ENCODE peak calls at places on chromosomes 2 and 18, in five cellular contexts. One of them, this sample, is unnamed.

GRCh38 chr2:191935247-191935646 is 88.4 kb upstream of the CAVIN2 start:
- DNase-seq in NCI-H1105: peak; percentile 51
- DNase-seq in ELR: no peak
- DNase-seq in astrocyte: no peak
- DNase-seq in LoVo: no peak
- DNase-seq in this sample: peak; percentile 36

GRCh38 chr18:48887905-48888531 is 62.7 kb downstream of the SMAD7 start:
- DNase-seq in ELR: no peak
- DNase-seq in NCI-H1105: no peak
- DNase-seq in LoVo: no peak
- DNase-seq in astrocyte: no peak
- DNase-seq in this sample: no peak

GRCh38 chr2:106232633-106233032 is 38.5 kb upstream of the UXS1 start:
- DNase-seq in LoVo: no peak
- DNase-seq in ELR: no peak
- DNase-seq in NCI-H1105: no peak
- DNase-seq in astrocyte: no peak
- DNase-seq in this sample: no peak

GRCh38 chr18:39594206-39594605 is 2028.6 kb upstream of the CELF4 start:
- DNase-seq in astrocyte: no peak
- DNase-seq in ELR: no peak
- DNase-seq in LoVo: no peak
- DNase-seq in NCI-H1105: no peak
- DNase-seq in this sample: no peak

GRCh38 chr2:237126519-237126918 is 40.8 kb downstream of the COPS8 start:
- DNase-seq in ELR: no peak
- DNase-seq in astrocyte: no peak
- DNase-seq in NCI-H1105: no peak
- DNase-seq in LoVo: no peak
- DNase-seq in this sample: no peak

GRCh38 chr2:158990397-158991209 is 22.2 kb downstream of the TANC1 start:
- DNase-seq in ELR: peak; percentile 98
- DNase-seq in astrocyte: peak; percentile 100
- DNase-seq in NCI-H1105: no peak
- DNase-seq in LoVo: peak; percentile 24
- DNase-seq in this sample: no peak

GRCh38 chr18:49444599-49444998 is 15.8 kb downstream of the DYM start:
- DNase-seq in astrocyte: no peak
- DNase-seq in LoVo: no peak
- DNase-seq in ELR: no peak
- DNase-seq in NCI-H1105: no peak
- DNase-seq in this sample: no peak

GRCh38 chr2:95531254-95531771 is 46.8 kb upstream of the TRIM43B start:
- DNase-seq in NCI-H1105: no peak
- DNase-seq in ELR: no peak
- DNase-seq in astrocyte: peak; percentile 63
- DNase-seq in LoVo: no peak
- DNase-seq in this sample: no peak

GRCh38 chr18:2981212-2981728 is 31.7 kb downstream of the LPIN2 start:
- DNase-seq in astrocyte: peak; percentile 87
- DNase-seq in LoVo: peak; percentile 73
- DNase-seq in ELR: peak; percentile 95
- DNase-seq in NCI-H1105: no peak
- DNase-seq in this sample: no peak

GRCh38 chr2:159549234-159549633 is 67.1 kb downstream of the BAZ2B start:
- DNase-seq in ELR: peak; percentile 57
- DNase-seq in NCI-H1105: no peak
- DNase-seq in astrocyte: peak; percentile 38
- DNase-seq in LoVo: no peak
- DNase-seq in this sample: no peak

GRCh38 chr18:21851327-21851961 is 110.9 kb downstream of the MIB1 start:
- DNase-seq in NCI-H1105: no peak
- DNase-seq in LoVo: no peak
- DNase-seq in ELR: peak; percentile 13
- DNase-seq in astrocyte: no peak
- DNase-seq in this sample: no peak

GRCh38 chr2:67457699-67458098 is 60.6 kb downstream of the ETAA1 start:
- DNase-seq in ELR: no peak
- DNase-seq in astrocyte: no peak
- DNase-seq in NCI-H1105: no peak
- DNase-seq in LoVo: no peak
- DNase-seq in this sample: no peak

GRCh38 chr2:153823880-153824279 is 47.8 kb upstream of the GALNT13 start:
- DNase-seq in NCI-H1105: no peak
- DNase-seq in ELR: peak; percentile 0
- DNase-seq in LoVo: peak; percentile 4
- DNase-seq in astrocyte: peak; percentile 0
- DNase-seq in this sample: no peak

GRCh38 chr2:64062840-64063239 is 43.6 kb upstream of the VPS54 start:
- DNase-seq in ELR: peak; percentile 40
- DNase-seq in astrocyte: peak; percentile 63
- DNase-seq in LoVo: peak; percentile 20
- DNase-seq in NCI-H1105: no peak
- DNase-seq in this sample: no peak

GRCh38 chr2:165239230-165239629 is at the start of gene SCN2A:
- DNase-seq in astrocyte: peak; percentile 46
- DNase-seq in LoVo: peak; percentile 32
- DNase-seq in ELR: peak; percentile 69
- DNase-seq in NCI-H1105: peak; percentile 59
- DNase-seq in this sample: peak; percentile 52

GRCh38 chr2:67997528-67998267 is 65.1 kb downstream of the C1D start:
- DNase-seq in LoVo: no peak
- DNase-seq in ELR: peak; percentile 96
- DNase-seq in astrocyte: peak; percentile 68
- DNase-seq in NCI-H1105: no peak
- DNase-seq in this sample: no peak

GRCh38 chr2:158914066-158914465 is 54.4 kb upstream of the TANC1 start:
- DNase-seq in LoVo: no peak
- DNase-seq in NCI-H1105: no peak
- DNase-seq in astrocyte: no peak
- DNase-seq in ELR: no peak
- DNase-seq in this sample: no peak

GRCh38 chr2:218891275-218892135 is 10.9 kb downstream of the WNT10A start:
- DNase-seq in LoVo: no peak
- DNase-seq in ELR: no peak
- DNase-seq in NCI-H1105: no peak
- DNase-seq in astrocyte: no peak
- DNase-seq in this sample: no peak

GRCh38 chr18:51762373-51762772 is 564.9 kb upstream of the MEX3C start:
- DNase-seq in LoVo: no peak
- DNase-seq in ELR: no peak
- DNase-seq in astrocyte: no peak
- DNase-seq in NCI-H1105: no peak
- DNase-seq in this sample: no peak

GRCh38 chr2:10473121-10473756 is 25.1 kb upstream of the ODC1 start:
- DNase-seq in ELR: no peak
- DNase-seq in NCI-H1105: no peak
- DNase-seq in LoVo: no peak
- DNase-seq in astrocyte: no peak
- DNase-seq in this sample: no peak

GRCh38 chr18:23232331-23232730 is 97.0 kb downstream of the CABLES1 start:
- DNase-seq in astrocyte: no peak
- DNase-seq in NCI-H1105: no peak
- DNase-seq in LoVo: no peak
- DNase-seq in ELR: no peak
- DNase-seq in this sample: no peak

GRCh38 chr2:101400048-101400447 is 12.7 kb upstream of the CREG2 start:
- DNase-seq in NCI-H1105: no peak
- DNase-seq in ELR: no peak
- DNase-seq in astrocyte: peak; percentile 67
- DNase-seq in LoVo: peak; percentile 9
- DNase-seq in this sample: no peak

GRCh38 chr2:96158554-96158940 is 13.3 kb upstream of the DUSP2 start:
- DNase-seq in astrocyte: no peak
- DNase-seq in LoVo: no peak
- DNase-seq in NCI-H1105: no peak
- DNase-seq in ELR: no peak
- DNase-seq in this sample: no peak

GRCh38 chr2:241415196-241415595 is 59.1 kb downstream of the FARP2 start:
- DNase-seq in LoVo: no peak
- DNase-seq in ELR: no peak
- DNase-seq in astrocyte: no peak
- DNase-seq in NCI-H1105: no peak
- DNase-seq in this sample: no peak